ENCODE peak calls at places on chromosomes 7 and 10, in nine cellular contexts. One of them, this sample, is unnamed.

GRCh38 chr7:5289345-5289744 is 6.6 kb downstream of the SLC29A4 start:
- DNase-seq in activated gamma-delta T cell treated with anti-CD3 and anti-CD28 coated beads, Interleukin-2, amount 50 U/mL, for 16 hours: no peak
- DNase-seq in GDM1: no peak
- DNase-seq in skeletal muscle cell: no peak
- DNase-seq in thoracic aorta: no peak
- DNase-seq in NB4: no peak
- DNase-seq in A673: no peak
- DNase-seq in DND-41: no peak
- DNase-seq in HTR-8/SVneo: no peak
- DNase-seq in this sample: no peak

GRCh38 chr10:1550291-1550595 is 187.1 kb downstream of the ADARB2 start:
- DNase-seq in activated gamma-delta T cell treated with anti-CD3 and anti-CD28 coated beads, Interleukin-2, amount 50 U/mL, for 16 hours: no peak
- DNase-seq in GDM1: no peak
- DNase-seq in skeletal muscle cell: no peak
- DNase-seq in thoracic aorta: no peak
- DNase-seq in NB4: no peak
- DNase-seq in A673: no peak
- DNase-seq in DND-41: peak; percentile 85
- DNase-seq in HTR-8/SVneo: no peak
- DNase-seq in this sample: no peak

GRCh38 chr7:2923291-2923781 is 79.2 kb upstream of the GNA12 start:
- DNase-seq in activated gamma-delta T cell treated with anti-CD3 and anti-CD28 coated beads, Interleukin-2, amount 50 U/mL, for 16 hours: no peak
- DNase-seq in GDM1: no peak
- DNase-seq in skeletal muscle cell: no peak
- DNase-seq in thoracic aorta: no peak
- DNase-seq in NB4: no peak
- DNase-seq in A673: no peak
- DNase-seq in DND-41: no peak
- DNase-seq in HTR-8/SVneo: no peak
- DNase-seq in this sample: no peak

GRCh38 chr7:70289067-70289466 is 690.8 kb downstream of the AUTS2 start:
- DNase-seq in activated gamma-delta T cell treated with anti-CD3 and anti-CD28 coated beads, Interleukin-2, amount 50 U/mL, for 16 hours: no peak
- DNase-seq in GDM1: no peak
- DNase-seq in skeletal muscle cell: peak; percentile 41
- DNase-seq in thoracic aorta: no peak
- DNase-seq in NB4: no peak
- DNase-seq in A673: no peak
- DNase-seq in DND-41: no peak
- DNase-seq in HTR-8/SVneo: no peak
- DNase-seq in this sample: no peak

GRCh38 chr10:62637249-62638061 is 167.1 kb upstream of the ADO start:
- DNase-seq in activated gamma-delta T cell treated with anti-CD3 and anti-CD28 coated beads, Interleukin-2, amount 50 U/mL, for 16 hours: peak; percentile 45
- DNase-seq in GDM1: peak; percentile 29
- DNase-seq in skeletal muscle cell: no peak
- DNase-seq in thoracic aorta: no peak
- DNase-seq in NB4: peak; percentile 67
- DNase-seq in A673: no peak
- DNase-seq in DND-41: peak; percentile 61
- DNase-seq in HTR-8/SVneo: no peak
- DNase-seq in this sample: peak; percentile 94

GRCh38 chr7:27167916-27168264 is 2.6 kb upstream of the HOXA9 start:
- DNase-seq in activated gamma-delta T cell treated with anti-CD3 and anti-CD28 coated beads, Interleukin-2, amount 50 U/mL, for 16 hours: no peak
- DNase-seq in GDM1: no peak
- DNase-seq in skeletal muscle cell: no peak
- DNase-seq in thoracic aorta: no peak
- DNase-seq in NB4: no peak
- DNase-seq in A673: no peak
- DNase-seq in DND-41: no peak
- DNase-seq in HTR-8/SVneo: no peak
- DNase-seq in this sample: peak; percentile 48

GRCh38 chr10:76697923-76698322 is 939.7 kb downstream of the KCNMA1 start:
- DNase-seq in activated gamma-delta T cell treated with anti-CD3 and anti-CD28 coated beads, Interleukin-2, amount 50 U/mL, for 16 hours: no peak
- DNase-seq in GDM1: no peak
- DNase-seq in skeletal muscle cell: no peak
- DNase-seq in thoracic aorta: no peak
- DNase-seq in NB4: no peak
- DNase-seq in A673: peak; percentile 76
- DNase-seq in DND-41: no peak
- DNase-seq in HTR-8/SVneo: no peak
- DNase-seq in this sample: peak; percentile 41

GRCh38 chr7:123635551-123636359 is 19.9 kb upstream of the LMOD2 start:
- DNase-seq in activated gamma-delta T cell treated with anti-CD3 and anti-CD28 coated beads, Interleukin-2, amount 50 U/mL, for 16 hours: no peak
- DNase-seq in GDM1: no peak
- DNase-seq in skeletal muscle cell: peak; percentile 26
- DNase-seq in thoracic aorta: no peak
- DNase-seq in NB4: peak; percentile 39
- DNase-seq in A673: peak; percentile 54
- DNase-seq in DND-41: no peak
- DNase-seq in HTR-8/SVneo: no peak
- DNase-seq in this sample: peak; percentile 55

GRCh38 chr7:35804571-35804970 is 3.7 kb downstream of the SEPTIN7 start:
- DNase-seq in activated gamma-delta T cell treated with anti-CD3 and anti-CD28 coated beads, Interleukin-2, amount 50 U/mL, for 16 hours: no peak
- DNase-seq in GDM1: no peak
- DNase-seq in skeletal muscle cell: no peak
- DNase-seq in thoracic aorta: no peak
- DNase-seq in NB4: no peak
- DNase-seq in A673: no peak
- DNase-seq in DND-41: no peak
- DNase-seq in HTR-8/SVneo: no peak
- DNase-seq in this sample: no peak

GRCh38 chr10:51910596-51910995 is 211.2 kb upstream of the CSTF2T start:
- DNase-seq in activated gamma-delta T cell treated with anti-CD3 and anti-CD28 coated beads, Interleukin-2, amount 50 U/mL, for 16 hours: no peak
- DNase-seq in GDM1: no peak
- DNase-seq in skeletal muscle cell: no peak
- DNase-seq in thoracic aorta: no peak
- DNase-seq in NB4: no peak
- DNase-seq in A673: no peak
- DNase-seq in DND-41: no peak
- DNase-seq in HTR-8/SVneo: no peak
- DNase-seq in this sample: no peak

GRCh38 chr7:74542558-74543117 is 88.9 kb downstream of the GTF2IRD1 start:
- DNase-seq in activated gamma-delta T cell treated with anti-CD3 and anti-CD28 coated beads, Interleukin-2, amount 50 U/mL, for 16 hours: no peak
- DNase-seq in GDM1: no peak
- DNase-seq in skeletal muscle cell: no peak
- DNase-seq in thoracic aorta: no peak
- DNase-seq in NB4: no peak
- DNase-seq in A673: peak; percentile 84
- DNase-seq in DND-41: peak; percentile 28
- DNase-seq in HTR-8/SVneo: no peak
- DNase-seq in this sample: no peak

GRCh38 chr10:67520924-67521520 is 175.0 kb downstream of the CTNNA3 start:
- DNase-seq in activated gamma-delta T cell treated with anti-CD3 and anti-CD28 coated beads, Interleukin-2, amount 50 U/mL, for 16 hours: no peak
- DNase-seq in GDM1: peak; percentile 27
- DNase-seq in skeletal muscle cell: peak; percentile 13
- DNase-seq in thoracic aorta: no peak
- DNase-seq in NB4: peak; percentile 70
- DNase-seq in A673: peak; percentile 59
- DNase-seq in DND-41: peak; percentile 36
- DNase-seq in HTR-8/SVneo: peak; percentile 38
- DNase-seq in this sample: peak; percentile 94

GRCh38 chr10:61900829-61901783 is at the start of gene ARID5B:
- DNase-seq in activated gamma-delta T cell treated with anti-CD3 and anti-CD28 coated beads, Interleukin-2, amount 50 U/mL, for 16 hours: no peak
- DNase-seq in GDM1: peak; percentile 9
- DNase-seq in skeletal muscle cell: no peak
- DNase-seq in thoracic aorta: no peak
- DNase-seq in NB4: peak; percentile 71
- DNase-seq in A673: peak; percentile 85
- DNase-seq in DND-41: peak; percentile 55
- DNase-seq in HTR-8/SVneo: peak; percentile 74
- DNase-seq in this sample: peak; percentile 94

GRCh38 chr7:95549818-95550529 is 46.3 kb downstream of the PDK4 start:
- DNase-seq in activated gamma-delta T cell treated with anti-CD3 and anti-CD28 coated beads, Interleukin-2, amount 50 U/mL, for 16 hours: no peak
- DNase-seq in GDM1: no peak
- DNase-seq in skeletal muscle cell: peak; percentile 90
- DNase-seq in thoracic aorta: peak; percentile 94
- DNase-seq in NB4: peak; percentile 8
- DNase-seq in A673: peak; percentile 88
- DNase-seq in DND-41: no peak
- DNase-seq in HTR-8/SVneo: peak; percentile 45
- DNase-seq in this sample: peak; percentile 90

GRCh38 chr10:24207781-24208611 is 942 bp upstream of the KIAA1217 start:
- DNase-seq in activated gamma-delta T cell treated with anti-CD3 and anti-CD28 coated beads, Interleukin-2, amount 50 U/mL, for 16 hours: no peak
- DNase-seq in GDM1: no peak
- DNase-seq in skeletal muscle cell: no peak
- DNase-seq in thoracic aorta: no peak
- DNase-seq in NB4: no peak
- DNase-seq in A673: peak; percentile 42
- DNase-seq in DND-41: no peak
- DNase-seq in HTR-8/SVneo: no peak
- DNase-seq in this sample: peak; percentile 72

GRCh38 chr10:77582710-77583115 is 54.9 kb downstream of the KCNMA1 start:
- DNase-seq in activated gamma-delta T cell treated with anti-CD3 and anti-CD28 coated beads, Interleukin-2, amount 50 U/mL, for 16 hours: no peak
- DNase-seq in GDM1: no peak
- DNase-seq in skeletal muscle cell: no peak
- DNase-seq in thoracic aorta: no peak
- DNase-seq in NB4: peak; percentile 91
- DNase-seq in A673: peak; percentile 11
- DNase-seq in DND-41: peak; percentile 14
- DNase-seq in HTR-8/SVneo: peak; percentile 88
- DNase-seq in this sample: peak; percentile 100

GRCh38 chr7:16079723-16080122 is 341.6 kb downstream of the CRPPA start:
- DNase-seq in activated gamma-delta T cell treated with anti-CD3 and anti-CD28 coated beads, Interleukin-2, amount 50 U/mL, for 16 hours: no peak
- DNase-seq in GDM1: no peak
- DNase-seq in skeletal muscle cell: no peak
- DNase-seq in thoracic aorta: no peak
- DNase-seq in NB4: no peak
- DNase-seq in A673: no peak
- DNase-seq in DND-41: no peak
- DNase-seq in HTR-8/SVneo: no peak
- DNase-seq in this sample: no peak

GRCh38 chr10:86355571-86356038 is 11.0 kb downstream of the GRID1 start:
- DNase-seq in activated gamma-delta T cell treated with anti-CD3 and anti-CD28 coated beads, Interleukin-2, amount 50 U/mL, for 16 hours: no peak
- DNase-seq in GDM1: peak; percentile 78
- DNase-seq in skeletal muscle cell: no peak
- DNase-seq in thoracic aorta: no peak
- DNase-seq in NB4: peak; percentile 92
- DNase-seq in A673: no peak
- DNase-seq in DND-41: no peak
- DNase-seq in HTR-8/SVneo: no peak
- DNase-seq in this sample: no peak

GRCh38 chr10:132447446-132448247 is 50.6 kb downstream of the PWWP2B start:
- DNase-seq in activated gamma-delta T cell treated with anti-CD3 and anti-CD28 coated beads, Interleukin-2, amount 50 U/mL, for 16 hours: peak; percentile 70
- DNase-seq in GDM1: peak; percentile 45
- DNase-seq in skeletal muscle cell: peak; percentile 37
- DNase-seq in thoracic aorta: no peak
- DNase-seq in NB4: peak; percentile 87
- DNase-seq in A673: no peak
- DNase-seq in DND-41: peak; percentile 78
- DNase-seq in HTR-8/SVneo: no peak
- DNase-seq in this sample: peak; percentile 75

GRCh38 chr7:78080811-78081210 is 282.2 kb downstream of the PHTF2 start:
- DNase-seq in activated gamma-delta T cell treated with anti-CD3 and anti-CD28 coated beads, Interleukin-2, amount 50 U/mL, for 16 hours: no peak
- DNase-seq in GDM1: no peak
- DNase-seq in skeletal muscle cell: no peak
- DNase-seq in thoracic aorta: no peak
- DNase-seq in NB4: no peak
- DNase-seq in A673: peak; percentile 10
- DNase-seq in DND-41: no peak
- DNase-seq in HTR-8/SVneo: no peak
- DNase-seq in this sample: peak; percentile 15

GRCh38 chr7:42534441-42534840 is 297.4 kb upstream of the GLI3 start:
- DNase-seq in activated gamma-delta T cell treated with anti-CD3 and anti-CD28 coated beads, Interleukin-2, amount 50 U/mL, for 16 hours: no peak
- DNase-seq in GDM1: no peak
- DNase-seq in skeletal muscle cell: no peak
- DNase-seq in thoracic aorta: no peak
- DNase-seq in NB4: no peak
- DNase-seq in A673: no peak
- DNase-seq in DND-41: no peak
- DNase-seq in HTR-8/SVneo: no peak
- DNase-seq in this sample: no peak

GRCh38 chr7:24917510-24918239 is 62.3 kb downstream of the OSBPL3 start:
- DNase-seq in activated gamma-delta T cell treated with anti-CD3 and anti-CD28 coated beads, Interleukin-2, amount 50 U/mL, for 16 hours: no peak
- DNase-seq in GDM1: no peak
- DNase-seq in skeletal muscle cell: peak; percentile 69
- DNase-seq in thoracic aorta: no peak
- DNase-seq in NB4: no peak
- DNase-seq in A673: no peak
- DNase-seq in DND-41: no peak
- DNase-seq in HTR-8/SVneo: no peak
- DNase-seq in this sample: no peak

GRCh38 chr7:81299272-81299671 is 380.4 kb upstream of the SEMA3C start:
- DNase-seq in activated gamma-delta T cell treated with anti-CD3 and anti-CD28 coated beads, Interleukin-2, amount 50 U/mL, for 16 hours: no peak
- DNase-seq in GDM1: no peak
- DNase-seq in skeletal muscle cell: peak; percentile 96
- DNase-seq in thoracic aorta: no peak
- DNase-seq in NB4: peak; percentile 90
- DNase-seq in A673: peak; percentile 76
- DNase-seq in DND-41: no peak
- DNase-seq in HTR-8/SVneo: peak; percentile 53
- DNase-seq in this sample: peak; percentile 89

GRCh38 chr10:29921071-29921446 is 138.3 kb downstream of the JCAD start:
- DNase-seq in activated gamma-delta T cell treated with anti-CD3 and anti-CD28 coated beads, Interleukin-2, amount 50 U/mL, for 16 hours: no peak
- DNase-seq in GDM1: no peak
- DNase-seq in skeletal muscle cell: no peak
- DNase-seq in thoracic aorta: no peak
- DNase-seq in NB4: no peak
- DNase-seq in A673: no peak
- DNase-seq in DND-41: no peak
- DNase-seq in HTR-8/SVneo: no peak
- DNase-seq in this sample: no peak

GRCh38 chr10:4431114-4431862 is 394.7 kb upstream of the AKR1E2 start:
- DNase-seq in activated gamma-delta T cell treated with anti-CD3 and anti-CD28 coated beads, Interleukin-2, amount 50 U/mL, for 16 hours: no peak
- DNase-seq in GDM1: no peak
- DNase-seq in skeletal muscle cell: peak; percentile 56
- DNase-seq in thoracic aorta: no peak
- DNase-seq in NB4: no peak
- DNase-seq in A673: no peak
- DNase-seq in DND-41: no peak
- DNase-seq in HTR-8/SVneo: peak; percentile 50
- DNase-seq in this sample: no peak

GRCh38 chr10:101749033-101749432 is 26.9 kb downstream of the FGF8 start:
- DNase-seq in activated gamma-delta T cell treated with anti-CD3 and anti-CD28 coated beads, Interleukin-2, amount 50 U/mL, for 16 hours: no peak
- DNase-seq in GDM1: no peak
- DNase-seq in skeletal muscle cell: no peak
- DNase-seq in thoracic aorta: no peak
- DNase-seq in NB4: peak; percentile 22
- DNase-seq in A673: peak; percentile 11
- DNase-seq in DND-41: no peak
- DNase-seq in HTR-8/SVneo: no peak
- DNase-seq in this sample: no peak

GRCh38 chr10:3781458-3782098 is 3.4 kb downstream of the KLF6 start:
- DNase-seq in activated gamma-delta T cell treated with anti-CD3 and anti-CD28 coated beads, Interleukin-2, amount 50 U/mL, for 16 hours: no peak
- DNase-seq in GDM1: no peak
- DNase-seq in skeletal muscle cell: no peak
- DNase-seq in thoracic aorta: no peak
- DNase-seq in NB4: peak; percentile 54
- DNase-seq in A673: no peak
- DNase-seq in DND-41: peak; percentile 69
- DNase-seq in HTR-8/SVneo: no peak
- DNase-seq in this sample: peak; percentile 34

GRCh38 chr7:101124376-101125056 is 2.4 kb upstream of the SERPINE1 start:
- DNase-seq in activated gamma-delta T cell treated with anti-CD3 and anti-CD28 coated beads, Interleukin-2, amount 50 U/mL, for 16 hours: no peak
- DNase-seq in GDM1: peak; percentile 60
- DNase-seq in skeletal muscle cell: peak; percentile 47
- DNase-seq in thoracic aorta: no peak
- DNase-seq in NB4: peak; percentile 89
- DNase-seq in A673: peak; percentile 41
- DNase-seq in DND-41: peak; percentile 59
- DNase-seq in HTR-8/SVneo: no peak
- DNase-seq in this sample: peak; percentile 64